ENCODE peak calls at places on chromosomes 1 and 21, in six cellular contexts. C is H9, H is endothelial cell of umbilical vein, A is HepG2, I is fibroblast of lung, J is astrocyte. D is an unnamed sample. For H3K27me3, the result is how much of the 10 kb centered on the place peaks cover.

GRCh38 chr1:78464449-78464891 is 26.3 kb upstream of the PTGFR start:
- DNase-seq in A (no peak), H (no peak), C (no peak), J (peak), I (peak), D (no peak)

GRCh38 chr1:200877839-200878551 is 5.2 kb downstream of the GPR25 start:
- DNase-seq in C (no peak), J (no peak), I (no peak), H (no peak), A (no peak), D (no peak)

GRCh38 chr21:46081022-46081861 is 16.7 kb upstream of the COL6A2 start:
- DNase-seq in H (no peak), J (no peak), I (no peak), C (peak), A (no peak), D (peak)

GRCh38 chr1:112906155-112906698 is 49.8 kb downstream of the SLC16A1 start:
- DNase-seq in A (no peak), H (no peak), I (peak), J (no peak), C (no peak), D (no peak)

GRCh38 chr1:31623365-31623764 is 5.9 kb downstream of the HCRTR1 start:
- DNase-seq in J (no peak), H (no peak), C (no peak), A (no peak), I (no peak), D (no peak)

GRCh38 chr1:223230161-223230881 is 87.3 kb upstream of the TLR5 start:
- DNase-seq in C (peak), A (no peak), H (no peak), J (peak), I (peak), D (no peak)

GRCh38 chr1:223405507-223405906 is 12.3 kb downstream of the CCDC185 start:
- DNase-seq in H (no peak), J (no peak), A (no peak), I (no peak), C (no peak), D (no peak)

GRCh38 chr1:201376464-201377374 is 761 bp downstream of the TNNT2 start:
- DNase-seq in J (peak), H (peak), C (peak), A (peak), I (peak), D (peak)

GRCh38 chr1:212529211-212529731 is 79.3 kb upstream of the ATF3 start:
- DNase-seq in A (no peak), H (no peak), J (peak), C (no peak), I (peak), D (no peak)

GRCh38 chr1:186864296-186864695 is 35.5 kb downstream of the PLA2G4A start:
- DNase-seq in J (peak), H (no peak), C (no peak), I (peak), A (no peak), D (no peak)

GRCh38 chr1:11335417-11336070 is 62.5 kb downstream of the UBIAD1 start:
- DNase-seq in A (no peak), I (no peak), H (no peak), J (no peak), C (no peak), D (no peak)

GRCh38 chr1:191490303-191490702 is 668.0 kb upstream of the RGS18 start:
- DNase-seq in J (no peak), C (no peak), H (no peak), I (no peak), A (no peak), D (no peak)

GRCh38 chr1:183600136-183600535 is 9.9 kb upstream of the NCF2 start:
- DNase-seq in I (peak), J (peak), A (no peak), H (no peak), C (no peak), D (no peak)

GRCh38 chr21:42974832-42975820 is 764 bp downstream of the PKNOX1 start:
- DNase-seq in I (peak), J (peak), H (peak), C (peak), A (peak), D (peak)

GRCh38 chr21:42278750-42279149 is 36.5 kb downstream of the TFF3 start:
- DNase-seq in I (no peak), A (no peak), C (no peak), J (no peak), H (no peak), D (no peak)

GRCh38 chr1:226355679-226356583 is 47.0 kb upstream of the LIN9 start:
- DNase-seq in C (no peak), J (no peak), H (no peak), I (no peak), A (no peak), D (no peak)

GRCh38 chr1:224736619-224737352 is 120.7 kb downstream of the CNIH3 start:
- DNase-seq in H (no peak), I (peak), J (peak), A (peak), C (no peak), D (peak)

GRCh38 chr1:201946224-201946908 is at the start of gene LMOD1:
- DNase-seq in A (peak), H (peak), J (peak), C (peak), I (peak), D (peak)

GRCh38 chr1:244730153-244730933 is 77.4 kb downstream of the DESI2 start:
- DNase-seq in C (peak), A (no peak), H (peak), J (peak), I (peak), D (peak)

GRCh38 chr1:206933333-206933945 is 11.7 kb upstream of the FCMR start:
- DNase-seq in I (no peak), A (no peak), C (peak), J (no peak), H (peak), D (no peak)

GRCh38 chr1:85116856-85117255 is 68.6 kb upstream of the MCOLN3 start:
- DNase-seq in J (no peak), H (no peak), C (no peak), A (no peak), I (no peak), D (no peak)

GRCh38 chr1:209587778-209588177 is 4.3 kb downstream of the CAMK1G start:
- DNase-seq in I (no peak), J (no peak), H (peak), C (no peak), A (no peak), D (peak)

GRCh38 chr1:110674337-110675059 is at the start of gene KCNA3:
- DNase-seq in J (no peak), A (no peak), C (peak), I (no peak), H (no peak), D (peak)
- TF ChIP-seq CTCF in J (no peak), A (no peak), C (peak), I (no peak), H (no peak), D (peak)

GRCh38 chr1:53411541-53412152 is 47.6 kb upstream of the DMRTB1 start:
- DNase-seq in I (peak), H (no peak), A (no peak), C (no peak), J (peak), D (no peak)
- H3K27me3 ChIP-seq in I (under half), H (under half), A (half or more), C (under half), J (under half), D (under half)

GRCh38 chr21:21690068-21690665 is 692.0 kb downstream of the NCAM2 start:
- DNase-seq in C (no peak), J (no peak), I (no peak), H (no peak), A (no peak), D (no peak)

DNA sequence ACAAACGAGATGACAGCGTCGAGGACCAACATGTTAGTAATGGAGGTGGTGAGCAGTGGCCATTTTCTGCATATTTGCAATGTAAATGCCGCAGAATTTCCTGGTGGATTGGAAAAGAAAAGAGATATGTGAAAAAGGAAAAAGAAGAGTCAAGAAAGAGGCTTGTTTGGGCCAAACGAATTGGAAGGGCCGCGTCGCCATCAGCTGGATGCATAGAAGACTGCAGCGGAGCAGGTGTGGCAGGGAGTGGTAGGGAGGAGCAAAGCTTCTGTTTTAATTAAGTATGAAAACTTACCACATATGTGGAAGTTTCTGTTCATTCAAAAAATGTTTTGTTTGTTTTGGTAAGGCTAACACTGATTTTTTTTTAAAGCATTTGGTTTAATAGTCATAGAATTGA is 690.7 kb downstream of the NCAM2 start:
- DNase-seq in I (peak), H (no peak), A (no peak), J (peak), C (peak), D (peak)
- H3K4me2 ChIP-seq in I (no peak), H (no peak), A (no peak), J (no peak), C (no peak), D (no peak)

DNA sequence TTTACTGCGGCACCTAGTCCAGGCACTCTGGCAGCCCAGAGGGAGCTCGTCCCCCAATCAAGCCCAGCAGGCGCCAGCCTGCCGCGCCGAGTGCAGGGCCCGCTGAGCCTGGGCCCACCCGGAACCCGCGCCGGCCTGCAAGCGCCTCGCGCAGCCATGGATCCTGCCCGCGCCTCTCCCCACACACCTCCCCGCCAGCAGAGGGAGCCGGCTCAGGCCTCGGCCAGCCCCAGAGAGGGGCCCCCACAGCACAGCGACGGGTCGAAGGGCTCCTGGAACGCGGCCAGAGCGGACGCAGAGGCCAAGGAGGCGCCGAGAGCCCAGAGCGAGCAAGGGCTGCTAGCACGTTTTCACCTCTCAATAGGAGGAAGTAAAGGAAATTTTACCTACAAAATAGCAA is 767.0 kb downstream of the MRPL39 start:
- DNase-seq in J (no peak), A (no peak), H (no peak), I (no peak), C (peak), D (no peak)
- TF ChIP-seq CTCF in J (no peak), A (no peak), H (no peak), I (no peak), C (peak), D (no peak)

GRCh38 chr1:229088711-229089110 is 182.2 kb upstream of the RAB4A start:
- DNase-seq in I (no peak), A (no peak), C (no peak), H (no peak), J (no peak), D (no peak)

GRCh38 chr1:229086686-229087085 is 184.2 kb upstream of the RAB4A start:
- DNase-seq in A (no peak), H (no peak), C (no peak), J (no peak), I (no peak), D (no peak)

GRCh38 chr1:229089586-229090208 is 181.2 kb upstream of the RAB4A start:
- DNase-seq in J (no peak), A (no peak), H (no peak), I (no peak), C (no peak), D (no peak)

GRCh38 chr1:229087339-229087738 is 183.6 kb upstream of the RAB4A start:
- DNase-seq in C (no peak), J (no peak), H (no peak), I (no peak), A (no peak), D (no peak)

GRCh38 chr1:229087906-229088305 is 183.0 kb upstream of the RAB4A start:
- DNase-seq in H (no peak), C (no peak), J (no peak), A (no peak), I (no peak), D (no peak)
- H3K27me3 ChIP-seq in H (under half), C (under half), J (under half), A (under half), I (under half), D (under half)

GRCh38 chr21:35259452-35259851 is 210.3 kb upstream of the RUNX1 start:
- DNase-seq in J (no peak), I (no peak), A (no peak), C (no peak), H (no peak), D (peak)

GRCh38 chr21:35258521-35258920 is 209.4 kb upstream of the RUNX1 start:
- DNase-seq in C (no peak), H (no peak), I (no peak), J (no peak), A (no peak), D (no peak)

GRCh38 chr21:35256468-35256988 is 207.4 kb upstream of the RUNX1 start:
- DNase-seq in I (peak), A (peak), H (peak), J (peak), C (no peak), D (peak)

GRCh38 chr21:35254752-35255138 is 205.6 kb upstream of the RUNX1 start:
- DNase-seq in A (no peak), C (no peak), I (no peak), H (no peak), J (peak), D (no peak)

DNA sequence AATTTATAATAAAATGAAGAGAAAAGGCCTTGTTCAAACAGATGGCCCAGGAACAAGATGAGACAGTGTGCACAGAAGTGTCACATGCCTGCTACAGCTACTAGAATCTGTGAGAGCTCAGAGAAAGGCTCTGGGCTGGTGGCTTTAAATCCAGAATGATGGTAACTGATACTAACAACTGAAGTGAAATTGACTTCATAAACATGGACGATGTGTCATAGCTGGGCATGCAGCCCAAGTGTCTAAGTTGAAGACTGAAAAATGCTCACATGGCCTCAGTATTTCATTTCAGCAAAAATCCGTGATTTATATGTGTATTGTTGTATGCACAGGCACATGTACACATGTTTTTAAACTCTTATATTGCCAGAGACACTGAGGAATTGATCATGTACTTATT is 208.3 kb upstream of the RUNX1 start:
- DNase-seq in H (peak), I (peak), C (no peak), A (no peak), J (peak), D (peak)
- H3K4me2 ChIP-seq in H (peak), I (peak), C (no peak), A (no peak), J (peak), D (peak)

GRCh38 chr1:25837253-25837875 is 17.6 kb downstream of the MTFR1L start:
- DNase-seq in J (no peak), H (no peak), I (no peak), A (peak), C (no peak), D (peak)
- TF ChIP-seq CTCF in J (peak), H (no peak), I (peak), A (peak), C (peak), D (peak)

DNA sequence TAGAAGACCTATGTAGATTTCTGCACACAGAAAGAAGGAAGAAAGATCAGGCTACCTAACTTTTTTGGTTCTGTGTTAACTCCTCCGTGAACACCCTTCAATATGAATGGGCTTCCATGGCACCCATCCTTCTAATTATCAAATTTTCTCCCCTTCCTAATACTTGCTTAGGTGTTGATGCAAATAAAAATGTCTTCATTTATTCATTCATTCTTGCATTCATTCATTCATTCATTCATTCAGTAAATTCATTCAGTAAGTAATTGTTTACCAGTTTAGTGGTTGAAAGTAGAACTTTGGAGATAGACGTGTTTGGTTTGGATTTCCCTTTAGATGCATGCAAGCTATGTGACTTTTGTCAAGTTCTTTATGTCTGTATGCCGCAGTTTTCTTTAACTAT is 4.6 kb downstream of the CHI3L2 start:
- DNase-seq in J (no peak), I (no peak), A (no peak), C (no peak), H (no peak), D (no peak)
- H3K27me3 ChIP-seq in J (under half), I (under half), A (under half), C (under half), H (under half), D (under half)